ENCODE peak calls at places on chromosomes 3 and 15, in ten cellular contexts. One of them, this sample, is unnamed.

GRCh38 chr3:126371096-126371705 is 14.0 kb upstream of the KLF15 start:
- DNase-seq in Right ventricle myocardium superior: peak
- DNase-seq in HFF-Myc: no peak
- DNase-seq in heart left ventricle: no peak
- DNase-seq in D341Med: no peak
- DNase-seq in A549: no peak
- DNase-seq in hypothalamus: no peak
- DNase-seq in kidney epithelial cell: no peak
- DNase-seq in dermis microvascular lymphatic vessel endothelial cell: no peak
- DNase-seq in hepatocyte: no peak
- DNase-seq in this sample: no peak

GRCh38 chr15:67144609-67145306 is 79.4 kb downstream of the SMAD3 start:
- DNase-seq in Right ventricle myocardium superior: no peak
- DNase-seq in HFF-Myc: no peak
- DNase-seq in heart left ventricle: no peak
- DNase-seq in D341Med: no peak
- DNase-seq in A549: no peak
- DNase-seq in hypothalamus: no peak
- DNase-seq in kidney epithelial cell: no peak
- DNase-seq in dermis microvascular lymphatic vessel endothelial cell: no peak
- DNase-seq in hepatocyte: peak
- DNase-seq in this sample: no peak

GRCh38 chr3:107356706-107357105 is 20.5 kb upstream of the CCDC54 start:
- DNase-seq in Right ventricle myocardium superior: no peak
- DNase-seq in HFF-Myc: no peak
- DNase-seq in heart left ventricle: no peak
- DNase-seq in D341Med: no peak
- DNase-seq in A549: no peak
- DNase-seq in hypothalamus: no peak
- DNase-seq in kidney epithelial cell: no peak
- DNase-seq in dermis microvascular lymphatic vessel endothelial cell: no peak
- DNase-seq in hepatocyte: no peak
- DNase-seq in this sample: no peak

GRCh38 chr3:174620138-174620537 is 239.0 kb upstream of the NAALADL2 start:
- DNase-seq in Right ventricle myocardium superior: no peak
- DNase-seq in HFF-Myc: no peak
- DNase-seq in heart left ventricle: no peak
- DNase-seq in D341Med: no peak
- DNase-seq in A549: peak
- DNase-seq in hypothalamus: no peak
- DNase-seq in kidney epithelial cell: no peak
- DNase-seq in dermis microvascular lymphatic vessel endothelial cell: no peak
- DNase-seq in hepatocyte: no peak
- DNase-seq in this sample: no peak

GRCh38 chr15:82571722-82572222 is 31.5 kb upstream of the RPS17 start:
- DNase-seq in Right ventricle myocardium superior: peak
- DNase-seq in HFF-Myc: peak
- DNase-seq in heart left ventricle: peak
- DNase-seq in D341Med: peak
- DNase-seq in A549: no peak
- DNase-seq in hypothalamus: peak
- DNase-seq in kidney epithelial cell: no peak
- DNase-seq in dermis microvascular lymphatic vessel endothelial cell: no peak
- DNase-seq in hepatocyte: peak
- DNase-seq in this sample: peak

GRCh38 chr3:64214002-64214696 is 11.1 kb downstream of the PRICKLE2 start:
- DNase-seq in Right ventricle myocardium superior: peak
- DNase-seq in HFF-Myc: peak
- DNase-seq in heart left ventricle: peak
- DNase-seq in D341Med: no peak
- DNase-seq in A549: no peak
- DNase-seq in hypothalamus: no peak
- DNase-seq in kidney epithelial cell: no peak
- DNase-seq in dermis microvascular lymphatic vessel endothelial cell: peak
- DNase-seq in hepatocyte: peak
- DNase-seq in this sample: no peak

GRCh38 chr3:46665763-46666470 is 27.6 kb downstream of the ALS2CL start:
- DNase-seq in Right ventricle myocardium superior: no peak
- DNase-seq in HFF-Myc: no peak
- DNase-seq in heart left ventricle: no peak
- DNase-seq in D341Med: no peak
- DNase-seq in A549: no peak
- DNase-seq in hypothalamus: no peak
- DNase-seq in kidney epithelial cell: no peak
- DNase-seq in dermis microvascular lymphatic vessel endothelial cell: no peak
- DNase-seq in hepatocyte: no peak
- DNase-seq in this sample: no peak

GRCh38 chr15:75206006-75206405 is 4.3 kb downstream of the C15orf39 start:
- DNase-seq in Right ventricle myocardium superior: no peak
- DNase-seq in HFF-Myc: no peak
- DNase-seq in heart left ventricle: no peak
- DNase-seq in D341Med: no peak
- DNase-seq in A549: no peak
- DNase-seq in hypothalamus: no peak
- DNase-seq in kidney epithelial cell: no peak
- DNase-seq in dermis microvascular lymphatic vessel endothelial cell: no peak
- DNase-seq in hepatocyte: no peak
- DNase-seq in this sample: no peak

GRCh38 chr3:81443948-81444347 is 317.5 kb downstream of the GBE1 start:
- DNase-seq in Right ventricle myocardium superior: no peak
- DNase-seq in HFF-Myc: no peak
- DNase-seq in heart left ventricle: no peak
- DNase-seq in D341Med: no peak
- DNase-seq in A549: peak
- DNase-seq in hypothalamus: no peak
- DNase-seq in kidney epithelial cell: no peak
- DNase-seq in dermis microvascular lymphatic vessel endothelial cell: peak
- DNase-seq in hepatocyte: no peak
- DNase-seq in this sample: no peak

GRCh38 chr3:136078421-136079364 is 113.2 kb downstream of the PPP2R3A start:
- DNase-seq in Right ventricle myocardium superior: no peak
- DNase-seq in HFF-Myc: no peak
- DNase-seq in heart left ventricle: no peak
- DNase-seq in D341Med: no peak
- DNase-seq in A549: peak
- DNase-seq in hypothalamus: no peak
- DNase-seq in kidney epithelial cell: no peak
- DNase-seq in dermis microvascular lymphatic vessel endothelial cell: peak
- DNase-seq in hepatocyte: peak
- DNase-seq in this sample: no peak

GRCh38 chr3:72487078-72487765 is 361.0 kb downstream of the SHQ1 start:
- DNase-seq in Right ventricle myocardium superior: peak
- DNase-seq in HFF-Myc: peak
- DNase-seq in heart left ventricle: peak
- DNase-seq in D341Med: no peak
- DNase-seq in A549: peak
- DNase-seq in hypothalamus: no peak
- DNase-seq in kidney epithelial cell: peak
- DNase-seq in dermis microvascular lymphatic vessel endothelial cell: peak
- DNase-seq in hepatocyte: peak
- DNase-seq in this sample: peak

GRCh38 chr3:61378321-61378720 is 127.1 kb upstream of the FHIT start:
- DNase-seq in Right ventricle myocardium superior: no peak
- DNase-seq in HFF-Myc: no peak
- DNase-seq in heart left ventricle: no peak
- DNase-seq in D341Med: no peak
- DNase-seq in A549: no peak
- DNase-seq in hypothalamus: no peak
- DNase-seq in kidney epithelial cell: no peak
- DNase-seq in dermis microvascular lymphatic vessel endothelial cell: no peak
- DNase-seq in hepatocyte: no peak
- DNase-seq in this sample: no peak

GRCh38 chr3:171221597-171221996 is 195.1 kb upstream of the SLC2A2 start:
- DNase-seq in Right ventricle myocardium superior: no peak
- DNase-seq in HFF-Myc: no peak
- DNase-seq in heart left ventricle: no peak
- DNase-seq in D341Med: no peak
- DNase-seq in A549: no peak
- DNase-seq in hypothalamus: no peak
- DNase-seq in kidney epithelial cell: no peak
- DNase-seq in dermis microvascular lymphatic vessel endothelial cell: no peak
- DNase-seq in hepatocyte: no peak
- DNase-seq in this sample: no peak

GRCh38 chr3:25532763-25533162 is 104.7 kb downstream of the RARB start:
- DNase-seq in Right ventricle myocardium superior: no peak
- DNase-seq in HFF-Myc: no peak
- DNase-seq in heart left ventricle: no peak
- DNase-seq in D341Med: no peak
- DNase-seq in A549: peak
- DNase-seq in hypothalamus: no peak
- DNase-seq in kidney epithelial cell: no peak
- DNase-seq in dermis microvascular lymphatic vessel endothelial cell: no peak
- DNase-seq in hepatocyte: no peak
- DNase-seq in this sample: no peak

GRCh38 chr15:92161039-92161670 is 232.5 kb upstream of the ST8SIA2 start:
- DNase-seq in Right ventricle myocardium superior: no peak
- DNase-seq in HFF-Myc: no peak
- DNase-seq in heart left ventricle: no peak
- DNase-seq in D341Med: no peak
- DNase-seq in A549: no peak
- DNase-seq in hypothalamus: no peak
- DNase-seq in kidney epithelial cell: no peak
- DNase-seq in dermis microvascular lymphatic vessel endothelial cell: no peak
- DNase-seq in hepatocyte: peak
- DNase-seq in this sample: no peak